ENCODE peak calls at places on chromosomes 2 and 18, in ten cellular contexts. E is mucosa of descending colon; X is astrocyte of the spinal cord; B is CD8-positive, alpha-beta T cell; J is bronchial epithelial cell; Q is fibroblast of the aortic adventitia; T is prostate gland; S is cardiac muscle cell; A is DND-41; H is heart right ventricle. D is an unnamed sample.

GRCh38 chr2:240149943-240150784 is 9.7 kb upstream of the OTOS start:
- DNase-seq in H (no peak), A (peak; percentile 39), J (peak; percentile 36), Q (peak; percentile 30), T (no peak), S (peak; percentile 12), X (peak; percentile 22), B (no peak), E (peak; percentile 29), D (peak; percentile 45)

GRCh38 chr18:46042571-46043123 is 29.4 kb downstream of the PSTPIP2 start:
- DNase-seq in B (no peak), X (peak; percentile 84), Q (peak; percentile 91), T (no peak), E (no peak), H (no peak), S (no peak), J (peak; percentile 43), A (peak; percentile 92), D (peak; percentile 84)

GRCh38 chr18:48407358-48407757 is 1.8 kb downstream of the ZBTB7C start:
- DNase-seq in B (no peak), J (no peak), T (no peak), H (no peak), S (no peak), X (no peak), E (no peak), A (no peak), Q (no peak), D (no peak)

GRCh38 chr2:226220511-226220910 is 579.1 kb downstream of the IRS1 start:
- DNase-seq in E (no peak), B (no peak), Q (no peak), X (no peak), J (no peak), S (no peak), T (no peak), A (no peak), H (no peak), D (no peak)

GRCh38 chr2:215793747-215794595 is 219.4 kb downstream of the MREG start:
- DNase-seq in J (peak; percentile 97), B (no peak), E (peak; percentile 40), T (no peak), A (no peak), S (no peak), Q (peak; percentile 97), X (peak; percentile 98), H (peak; percentile 58), D (peak; percentile 93)

GRCh38 chr2:233418761-233419625 is 64.7 kb downstream of the DGKD start:
- DNase-seq in A (no peak), Q (no peak), J (peak; percentile 42), E (no peak), H (peak; percentile 86), T (no peak), B (peak; percentile 57), S (peak; percentile 31), X (peak; percentile 42), D (peak; percentile 74)

GRCh38 chr18:80158365-80158764 is 49.3 kb downstream of the ADNP2 start:
- DNase-seq in A (no peak), S (no peak), X (no peak), H (no peak), E (no peak), Q (no peak), J (no peak), T (no peak), B (no peak), D (no peak)

GRCh38 chr2:43408784-43409160 is 182.4 kb upstream of the ZFP36L2 start:
- DNase-seq in A (no peak), X (no peak), S (no peak), T (no peak), Q (no peak), B (no peak), E (no peak), J (no peak), H (no peak), D (no peak)

GRCh38 chr18:74869904-74870863 is 272.5 kb downstream of the ZNF407 start:
- DNase-seq in A (no peak), B (no peak), H (no peak), X (peak; percentile 31), Q (no peak), S (no peak), E (no peak), T (no peak), J (peak; percentile 12), D (peak; percentile 12)

DNA sequence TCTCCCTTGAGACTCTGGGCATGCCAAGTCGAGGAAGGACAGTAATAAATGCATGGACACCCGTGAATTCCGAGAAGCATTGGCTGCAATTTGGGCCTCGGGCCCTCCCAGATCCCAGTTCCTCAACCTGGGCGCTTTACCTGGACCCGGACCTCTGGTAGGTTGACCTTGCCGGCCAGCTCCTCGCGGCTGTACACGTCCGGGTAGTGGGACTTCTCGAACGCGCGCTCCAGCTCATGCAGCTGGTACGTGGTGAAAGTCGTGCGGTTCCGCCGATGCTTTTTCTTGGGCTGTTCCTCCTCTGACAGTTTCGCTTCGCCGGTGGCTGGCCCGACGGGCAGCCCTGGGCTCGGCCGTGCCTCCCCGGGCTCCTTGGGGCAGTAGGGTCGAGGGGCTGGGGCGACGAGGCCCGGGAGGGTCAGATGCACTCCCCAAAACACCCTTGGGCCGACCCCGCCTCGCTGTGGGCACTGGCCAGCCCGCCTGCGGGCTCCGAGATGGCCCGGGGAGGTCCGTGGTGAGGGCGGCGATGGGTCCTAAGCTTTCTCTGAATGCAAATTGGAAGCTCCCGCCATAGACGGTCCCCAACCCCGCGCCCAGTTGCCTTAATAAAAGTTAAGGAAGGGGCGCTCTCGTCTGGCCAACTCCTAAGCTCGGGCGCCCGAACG is 899 bp downstream of the RAX start:
- DNase-seq in A (no peak), Q (no peak), E (no peak), S (no peak), J (no peak), X (no peak), T (no peak), B (no peak), H (no peak), D (no peak)
- H3K4me3 ChIP-seq in A (no peak overlapping the region), Q (peak overlapping the region; percentile 25), E (no peak overlapping the region), S (peak overlapping the region; percentile 6), J (no peak overlapping the region), X (no peak overlapping the region), T (peak overlapping the region; percentile 12), B (no peak overlapping the region), H (no peak overlapping the region), D (no peak overlapping the region)

GRCh38 chr2:238138331-238139102 is at the start of gene KLHL30:
- DNase-seq in A (no peak), H (peak; percentile 81), X (no peak), S (peak; percentile 93), E (no peak), T (no peak), Q (no peak), B (no peak), J (no peak), D (no peak)

GRCh38 chr2:238139841-238140439 is 1.5 kb downstream of the KLHL30 start:
- DNase-seq in S (no peak), B (no peak), A (no peak), T (no peak), E (no peak), X (no peak), J (no peak), Q (no peak), H (no peak), D (no peak)

GRCh38 chr2:238140721-238141540 is 2.5 kb downstream of the KLHL30 start:
- DNase-seq in X (no peak), Q (no peak), H (no peak), J (no peak), E (no peak), B (no peak), T (no peak), S (no peak), A (no peak), D (no peak)

GRCh38 chr2:238137885-238138284 is 583 bp upstream of the KLHL30 start:
- DNase-seq in J (no peak), B (no peak), H (no peak), A (no peak), Q (no peak), S (no peak), X (no peak), E (no peak), T (no peak), D (no peak)

GRCh38 chr2:238139141-238139840 is 823 bp downstream of the KLHL30 start:
- DNase-seq in T (no peak), A (no peak), S (peak; percentile 61), J (no peak), E (no peak), H (no peak), B (no peak), Q (no peak), X (no peak), D (no peak)
- TF ChIP-seq CTCF in T (peak; percentile 9), A (peak; percentile 44), S (peak; percentile 64), J (peak; percentile 66), E (peak; percentile 52), H (peak; percentile 45), B (no peak), Q (peak; percentile 40), X (peak; percentile 59), D (peak; percentile 44)

GRCh38 chr2:105397959-105398521 is 811 bp downstream of the FHL2 start:
- DNase-seq in X (peak; percentile 35), E (peak; percentile 43), A (no peak), B (no peak), J (no peak), S (no peak), Q (peak; percentile 69), T (no peak), H (no peak), D (peak; percentile 48)
- H3K4me3 ChIP-seq in X (peak overlapping the region; percentile 100), E (peak overlapping the region; percentile 88), A (no peak overlapping the region), B (peak overlapping the region; percentile 88), J (peak overlapping the region; percentile 86), S (peak overlapping the region; percentile 77), Q (peak overlapping the region; percentile 99), T (peak overlapping the region; percentile 87), H (peak overlapping the region; percentile 70), D (peak overlapping the region; percentile 94)

GRCh38 chr2:47344890-47345583 is 57.9 kb upstream of the MSH2 start:
- DNase-seq in E (peak; percentile 92), J (peak; percentile 52), T (peak; percentile 87), A (no peak), X (peak; percentile 87), B (no peak), S (peak; percentile 80), H (peak; percentile 87), Q (no peak), D (peak; percentile 67)
- TF ChIP-seq CTCF in E (no peak), J (peak; percentile 18), T (peak; percentile 22), A (no peak), X (peak; percentile 10), B (no peak), S (no peak), H (no peak), Q (peak; percentile 22), D (peak; percentile 10)

DNA sequence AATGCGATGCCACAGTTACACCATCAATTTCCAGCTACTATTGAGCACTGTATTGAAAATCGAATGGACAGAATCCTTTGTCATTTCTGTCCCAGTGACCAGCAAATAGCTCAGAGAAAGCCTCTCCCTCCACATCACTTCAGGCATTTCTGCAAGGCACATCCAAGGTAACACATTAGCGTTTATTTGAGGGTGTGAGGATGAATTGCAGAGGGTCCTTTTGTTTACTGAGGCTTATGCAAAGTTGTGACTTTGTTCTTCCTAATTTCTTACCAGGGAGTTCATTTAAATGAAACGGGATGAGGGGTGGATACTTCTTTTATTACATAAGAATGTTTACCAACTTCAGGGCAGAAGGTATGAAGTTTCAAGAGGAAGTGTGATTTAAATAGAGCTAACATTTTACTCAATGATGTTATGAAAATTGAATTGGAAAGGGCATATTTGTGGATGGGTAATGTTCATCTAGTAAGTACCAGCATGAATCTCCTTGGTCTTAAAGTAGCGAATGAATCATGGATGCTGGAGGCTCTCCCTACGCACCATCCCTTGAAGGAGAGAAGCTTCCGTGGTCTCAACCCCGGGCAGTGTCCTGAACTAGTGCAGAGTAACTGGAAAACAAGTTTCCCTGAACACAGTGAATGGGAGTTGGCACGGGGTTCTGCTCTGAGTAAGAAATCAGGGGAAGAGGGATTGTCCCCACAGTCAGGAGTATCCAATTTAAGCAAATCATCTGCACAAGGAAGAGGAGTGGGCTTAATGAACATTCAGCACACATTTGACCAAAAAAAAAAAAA is 756.6 kb downstream of the GALR1 start:
- DNase-seq in E (no peak), A (no peak), Q (no peak), B (no peak), J (no peak), T (no peak), X (no peak), H (no peak), S (no peak), D (no peak)
- H3K4me3 ChIP-seq in E (no peak overlapping the region), A (no peak overlapping the region), Q (no peak overlapping the region), B (no peak overlapping the region), J (no peak overlapping the region), T (no peak overlapping the region), X (no peak overlapping the region), H (no peak overlapping the region), S (no peak overlapping the region), D (no peak overlapping the region)

D was measured in cardiac fibroblast.